ENCODE peak calls at places on chromosomes 16 and 17, in ten cellular contexts. F is spleen, O is endothelial cell of umbilical vein, K is upper lobe of left lung, N is breast epithelium, L is GM12878, M is transverse colon, G is stomach, I is vagina, H is HCT116. A is an unnamed sample.

GRCh38 chr16:50972899-50973298 is 178.2 kb downstream of the SALL1 start:
- DNase-seq in F (no peak), O (no peak), K (no peak), N (peak), L (no peak), M (no peak), G (no peak), I (no peak), H (no peak), A (no peak)

GRCh38 chr17:39062846-39063680 is 88.4 kb downstream of the PLXDC1 start:
- DNase-seq in F (no peak), O (no peak), K (no peak), N (no peak), L (no peak), M (no peak), G (no peak), I (no peak), H (no peak), A (no peak)

GRCh38 chr17:18326572-18326971 is 11.5 kb downstream of the SMCR8 start:
- DNase-seq in F (no peak), O (no peak), K (no peak), N (no peak), L (no peak), M (no peak), G (no peak), I (no peak), H (no peak), A (no peak)

GRCh38 chr17:3935140-3935542 is 18.9 kb upstream of the P2RX1 start:
- DNase-seq in F (peak), O (peak), K (peak), N (peak), L (no peak), M (peak), G (peak), I (no peak), H (peak), A (no peak)

GRCh38 chr17:17506181-17506741 is 10.1 kb upstream of the RASD1 start:
- DNase-seq in F (no peak), O (no peak), K (no peak), N (no peak), L (no peak), M (peak), G (no peak), I (no peak), H (no peak), A (no peak)

GRCh38 chr16:66470556-66470955 is 43.5 kb downstream of the BEAN1 start:
- DNase-seq in F (no peak), O (no peak), K (no peak), N (no peak), L (no peak), M (no peak), G (no peak), I (no peak), H (no peak), A (no peak)

GRCh38 chr16:47581114-47581513 is 120.0 kb downstream of the PHKB start:
- DNase-seq in F (no peak), O (no peak), K (no peak), N (no peak), L (no peak), M (no peak), G (no peak), I (no peak), H (no peak), A (no peak)

GRCh38 chr16:3971261-3971660 is 90.7 kb upstream of the CREBBP start:
- DNase-seq in F (no peak), O (no peak), K (no peak), N (no peak), L (peak), M (no peak), G (no peak), I (no peak), H (no peak), A (no peak)

GRCh38 chr17:48997827-48998556 is 807 bp downstream of the IGF2BP1 start:
- DNase-seq in F (no peak), O (peak), K (peak), N (no peak), L (no peak), M (no peak), G (no peak), I (peak), H (no peak), A (peak)

GRCh38 chr16:53817117-53817516 is 113.2 kb downstream of the FTO start:
- DNase-seq in F (no peak), O (peak), K (no peak), N (no peak), L (no peak), M (no peak), G (no peak), I (no peak), H (peak), A (no peak)

GRCh38 chr16:84503751-84504395 is 586 bp downstream of the MEAK7 start:
- DNase-seq in F (peak), O (peak), K (no peak), N (no peak), L (no peak), M (no peak), G (no peak), I (no peak), H (no peak), A (no peak)

GRCh38 chr17:16456770-16457316 is 35.1 kb downstream of the LRRC75A start:
- DNase-seq in F (no peak), O (no peak), K (no peak), N (no peak), L (no peak), M (no peak), G (no peak), I (no peak), H (no peak), A (no peak)

GRCh38 chr17:5745091-5745820 is 160.9 kb upstream of the NLRP1 start:
- DNase-seq in F (no peak), O (no peak), K (no peak), N (no peak), L (no peak), M (no peak), G (no peak), I (no peak), H (no peak), A (peak)

GRCh38 chr16:4846503-4846900 is 586 bp downstream of the GLYR1 start:
- DNase-seq in F (peak), O (peak), K (no peak), N (peak), L (no peak), M (peak), G (peak), I (no peak), H (no peak), A (peak)

GRCh38 chr17:82338858-82339633 is 5.5 kb upstream of the SECTM1 start:
- DNase-seq in F (peak), O (peak), K (peak), N (peak), L (no peak), M (peak), G (peak), I (no peak), H (peak), A (no peak)

GRCh38 chr17:4480929-4481898 is 17.5 kb upstream of the SPNS2 start:
- DNase-seq in F (peak), O (no peak), K (no peak), N (no peak), L (no peak), M (peak), G (peak), I (no peak), H (no peak), A (no peak)

GRCh38 chr16:88456356-88457292 is 3.5 kb downstream of the ZFPM1 start:
- DNase-seq in F (no peak), O (no peak), K (no peak), N (no peak), L (no peak), M (no peak), G (no peak), I (no peak), H (no peak), A (no peak)

GRCh38 chr16:57946181-57946801 is 24.6 kb downstream of the CNGB1 start:
- DNase-seq in F (no peak), O (no peak), K (no peak), N (no peak), L (no peak), M (no peak), G (no peak), I (no peak), H (no peak), A (no peak)

GRCh38 chr17:77829871-77830799 is 128.4 kb upstream of the TNRC6C start:
- DNase-seq in F (peak), O (peak), K (no peak), N (peak), L (no peak), M (no peak), G (no peak), I (no peak), H (no peak), A (no peak)

GRCh38 chr17:21119247-21119944 is 7.4 kb upstream of the DHRS7B start:
- DNase-seq in F (peak), O (peak), K (no peak), N (peak), L (no peak), M (peak), G (peak), I (no peak), H (peak), A (no peak)

GRCh38 chr16:10206215-10206614 is 24.0 kb upstream of the GRIN2A start:
- DNase-seq in F (no peak), O (no peak), K (no peak), N (no peak), L (peak), M (no peak), G (no peak), I (no peak), H (peak), A (no peak)

GRCh38 chr17:38982858-38983746 is 15.9 kb upstream of the FBXO47 start:
- DNase-seq in F (no peak), O (peak), K (no peak), N (no peak), L (peak), M (peak), G (peak), I (no peak), H (peak), A (no peak)

GRCh38 chr17:8019665-8020064 is 17.2 kb downstream of the GUCY2D start:
- DNase-seq in F (peak), O (no peak), K (peak), N (peak), L (no peak), M (no peak), G (peak), I (peak), H (no peak), A (no peak)

GRCh38 chr17:73489991-73490390 is 154.3 kb downstream of the SDK2 start:
- DNase-seq in F (peak), O (no peak), K (no peak), N (no peak), L (no peak), M (no peak), G (no peak), I (no peak), H (no peak), A (no peak)

GRCh38 chr17:2926019-2926650 is 129.9 kb downstream of the RAP1GAP2 start:
- DNase-seq in F (no peak), O (no peak), K (peak), N (peak), L (no peak), M (no peak), G (no peak), I (no peak), H (no peak), A (no peak)

GRCh38 chr16:81879625-81880024 is 100.5 kb downstream of the PLCG2 start:
- DNase-seq in F (no peak), O (no peak), K (no peak), N (no peak), L (no peak), M (no peak), G (no peak), I (no peak), H (no peak), A (no peak)

GRCh38 chr17:5587431-5588032 is 3.2 kb upstream of the NLRP1 start:
- DNase-seq in F (no peak), O (peak), K (no peak), N (no peak), L (no peak), M (peak), G (no peak), I (no peak), H (peak), A (peak)

GRCh38 chr17:48262982-48263586 is 155.5 kb downstream of the SNX11 start:
- DNase-seq in F (no peak), O (peak), K (no peak), N (no peak), L (no peak), M (no peak), G (no peak), I (no peak), H (no peak), A (no peak)

GRCh38 chr17:77796201-77796860 is 162.2 kb upstream of the TNRC6C start:
- DNase-seq in F (peak), O (no peak), K (no peak), N (peak), L (no peak), M (no peak), G (no peak), I (no peak), H (no peak), A (no peak)

DNA sequence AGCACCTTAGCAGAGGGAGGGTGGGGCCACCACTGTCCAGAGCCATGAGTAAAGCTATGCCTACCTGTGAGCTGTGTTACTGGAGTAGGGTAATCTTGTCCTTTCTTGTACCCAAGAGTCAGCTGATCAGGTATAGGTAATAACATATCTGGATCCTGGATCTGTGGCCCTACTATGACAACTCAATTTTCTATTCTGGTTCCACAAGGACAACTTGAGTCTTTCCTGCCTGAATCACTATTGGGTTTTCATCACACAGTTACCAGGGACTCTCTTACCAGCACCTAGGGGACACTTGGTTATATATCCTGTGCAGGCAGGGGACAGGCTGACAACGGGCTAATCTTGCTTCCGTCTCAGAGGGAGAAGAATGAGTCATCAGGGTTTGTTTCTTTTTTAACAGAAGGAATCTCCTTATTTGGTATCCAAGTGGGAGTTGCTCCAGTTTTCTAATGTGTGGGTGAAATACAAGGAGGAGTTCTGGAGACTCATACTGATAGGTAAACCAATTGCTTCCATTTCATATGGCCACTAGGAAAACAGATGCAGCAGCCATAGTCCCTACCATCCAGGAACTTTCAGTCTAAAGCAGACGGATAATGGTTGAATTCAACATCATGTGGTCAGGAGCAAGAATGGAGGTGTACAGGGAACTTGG is 6.8 kb downstream of the ZNF267 start:
- DNase-seq in F (no peak), O (peak), K (no peak), N (no peak), L (peak), M (no peak), G (no peak), I (no peak), H (no peak), A (no peak)
- TF ChIP-seq POLR2AphosphoS5 in F (no peak), O (no peak), K (no peak), N (no peak), L (no peak), M (no peak), G (no peak), I (no peak), H (no peak), A (no peak)

GRCh38 chr17:31148205-31148604 is 53.4 kb downstream of the NF1 start:
- DNase-seq in F (no peak), O (no peak), K (no peak), N (no peak), L (no peak), M (no peak), G (no peak), I (no peak), H (no peak), A (no peak)

GRCh38 chr17:31140127-31140526 is 45.4 kb downstream of the NF1 start:
- DNase-seq in F (no peak), O (no peak), K (no peak), N (no peak), L (no peak), M (no peak), G (no peak), I (no peak), H (no peak), A (no peak)

GRCh38 chr17:31147507-31148202 is 52.9 kb downstream of the NF1 start:
- DNase-seq in F (no peak), O (no peak), K (no peak), N (no peak), L (no peak), M (no peak), G (no peak), I (no peak), H (no peak), A (no peak)

DNA sequence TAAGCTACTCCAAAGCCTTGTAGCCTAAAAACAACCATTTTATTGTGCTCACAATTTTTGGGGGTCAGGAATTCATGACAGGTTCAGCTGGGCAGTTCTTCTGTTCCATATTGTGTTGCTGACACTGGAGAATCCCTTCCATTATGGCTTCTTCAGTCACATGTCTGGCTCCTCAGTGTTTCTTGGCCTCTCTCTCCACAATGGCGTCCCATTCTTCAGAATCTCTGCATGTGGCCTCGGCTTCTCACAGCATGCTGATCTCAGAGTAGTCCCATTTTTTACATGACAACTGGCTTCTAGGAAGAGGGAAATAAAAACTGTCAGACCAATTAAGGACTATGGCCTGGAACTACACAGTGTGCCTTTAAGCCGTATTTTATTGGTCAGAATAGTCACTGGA is 49.6 kb downstream of the NF1 start:
- DNase-seq in F (no peak), O (no peak), K (no peak), N (no peak), L (no peak), M (no peak), G (no peak), I (no peak), H (no peak), A (no peak)
- TF ChIP-seq POLR2AphosphoS5 in F (no peak), O (no peak), K (no peak), N (no peak), L (no peak), M (no peak), G (no peak), I (no peak), H (no peak), A (no peak)

DNA sequence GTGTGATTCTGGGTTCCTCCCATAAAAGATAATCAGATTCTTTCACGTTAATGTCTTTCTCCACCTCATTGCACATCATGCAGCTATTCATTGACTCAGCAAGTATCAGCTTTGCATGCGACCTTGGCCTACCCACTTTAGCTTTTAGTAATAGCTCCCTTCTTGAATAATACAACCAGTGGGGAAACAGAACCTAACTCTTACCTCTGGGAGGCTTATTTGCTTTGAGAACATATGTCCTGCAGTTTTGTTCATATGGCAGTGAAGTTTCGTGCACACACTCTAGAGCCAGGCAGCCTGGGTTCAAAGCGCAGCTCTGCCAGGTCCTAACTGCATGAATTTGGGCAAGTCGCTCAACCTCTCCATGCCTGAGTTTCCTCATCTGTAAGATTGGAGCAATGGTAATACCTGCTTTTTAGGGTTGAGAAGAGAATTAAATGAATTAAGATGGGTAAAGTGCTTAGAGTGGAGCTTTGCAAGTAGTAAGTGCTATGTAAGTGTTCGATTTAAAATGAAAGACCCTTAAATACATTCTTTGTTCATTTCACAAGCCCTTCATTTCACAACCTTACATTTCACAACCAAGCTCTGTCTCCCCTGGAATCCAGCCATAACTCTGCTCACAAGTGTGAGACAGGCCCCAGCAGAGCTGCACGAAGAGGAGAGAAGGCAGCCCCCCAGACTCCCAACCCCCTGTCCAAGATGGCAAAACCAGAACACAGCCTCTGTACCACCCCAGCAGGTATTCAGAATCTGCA is 29.3 kb downstream of the MAPT start:
- DNase-seq in F (no peak), O (no peak), K (no peak), N (no peak), L (no peak), M (no peak), G (no peak), I (no peak), H (no peak), A (no peak)
- TF ChIP-seq POLR2AphosphoS5 in F (no peak), O (no peak), K (no peak), N (no peak), L (no peak), M (no peak), G (no peak), I (no peak), H (no peak), A (no peak)

GRCh38 chr17:46736100-46736499 is 82.4 kb downstream of the WNT3 start:
- DNase-seq in F (peak), O (no peak), K (no peak), N (no peak), L (peak), M (no peak), G (no peak), I (no peak), H (no peak), A (no peak)
- TF ChIP-seq POLR2AphosphoS5 in F (no peak), O (no peak), K (no peak), N (no peak), L (no peak), M (no peak), G (no peak), I (no peak), H (no peak), A (no peak)

DNA sequence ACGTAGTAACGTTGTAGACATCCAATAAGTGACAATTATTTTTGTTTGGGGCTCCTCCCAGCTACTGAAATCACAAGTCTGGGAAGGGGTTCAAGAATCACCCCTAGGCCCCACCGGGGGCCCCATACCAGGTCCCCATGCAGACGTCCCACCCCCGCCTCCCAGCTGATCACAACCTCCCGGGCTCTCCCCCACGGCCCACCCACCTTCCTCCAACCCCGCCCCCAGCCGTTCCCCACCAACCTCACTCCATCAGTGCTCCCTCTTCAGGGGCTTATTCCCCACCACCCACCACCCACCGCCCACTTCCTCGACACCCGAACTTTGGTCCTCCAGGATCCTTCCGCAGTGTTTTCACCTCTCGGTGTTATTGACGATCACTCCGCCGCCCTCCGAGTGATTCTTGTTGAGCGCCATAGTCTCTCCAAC is 240 bp downstream of the WBP2 start:
- DNase-seq in F (no peak), O (no peak), K (no peak), N (peak), L (no peak), M (no peak), G (no peak), I (no peak), H (no peak), A (no peak)
- TF ChIP-seq POLR2AphosphoS5 in F (no peak), O (no peak), K (no peak), N (no peak), L (no peak), M (peak), G (no peak), I (no peak), H (no peak), A (no peak)